ENCODE peak calls at places on chromosomes 4 and X, in six cellular contexts. One of them, this sample, is unnamed.

GRCh38 chr4:91288702-91289311 is 1015.0 kb upstream of the GRID2 start:
- DNase-seq in uterus: no peak
- DNase-seq in fibroblast of the conjunctiva: no peak
- DNase-seq in NCI-H82: no peak
- DNase-seq in kidney: no peak
- DNase-seq in HFF-Myc: no peak
- DNase-seq in this sample: no peak

GRCh38 chr4:151403656-151404055 is 5.3 kb upstream of the FHIP1A start:
- DNase-seq in uterus: no peak
- DNase-seq in fibroblast of the conjunctiva: no peak
- DNase-seq in NCI-H82: no peak
- DNase-seq in kidney: no peak
- DNase-seq in HFF-Myc: no peak
- DNase-seq in this sample: no peak

GRCh38 chrX:136318166-136318565 is 17.4 kb downstream of the ADGRG4 start:
- DNase-seq in uterus: no peak
- DNase-seq in fibroblast of the conjunctiva: no peak
- DNase-seq in NCI-H82: no peak
- DNase-seq in kidney: no peak
- DNase-seq in HFF-Myc: no peak
- DNase-seq in this sample: no peak

GRCh38 chrX:153857348-153857903 is 27.1 kb upstream of the PDZD4 start:
- DNase-seq in uterus: no peak
- DNase-seq in fibroblast of the conjunctiva: no peak
- DNase-seq in NCI-H82: peak; percentile 29
- DNase-seq in kidney: peak; percentile 22
- DNase-seq in HFF-Myc: no peak
- DNase-seq in this sample: no peak

GRCh38 chrX:108737754-108738153 is 1.4 kb upstream of the IRS4 start:
- DNase-seq in uterus: no peak
- DNase-seq in fibroblast of the conjunctiva: no peak
- DNase-seq in NCI-H82: no peak
- DNase-seq in kidney: no peak
- DNase-seq in HFF-Myc: no peak
- DNase-seq in this sample: no peak

GRCh38 chr4:41944089-41944488 is 8.9 kb downstream of the TMEM33 start:
- DNase-seq in uterus: no peak
- DNase-seq in fibroblast of the conjunctiva: no peak
- DNase-seq in NCI-H82: no peak
- DNase-seq in kidney: no peak
- DNase-seq in HFF-Myc: no peak
- DNase-seq in this sample: no peak

GRCh38 chr4:110635155-110635479 is 12.2 kb upstream of the PITX2 start:
- DNase-seq in uterus: no peak
- DNase-seq in fibroblast of the conjunctiva: no peak
- DNase-seq in NCI-H82: no peak
- DNase-seq in kidney: no peak
- DNase-seq in HFF-Myc: no peak
- DNase-seq in this sample: no peak

GRCh38 chr4:10889819-10890218 is 205.3 kb upstream of the CLNK start:
- DNase-seq in uterus: no peak
- DNase-seq in fibroblast of the conjunctiva: no peak
- DNase-seq in NCI-H82: no peak
- DNase-seq in kidney: no peak
- DNase-seq in HFF-Myc: no peak
- DNase-seq in this sample: no peak

GRCh38 chr4:24730256-24731001 is 64.9 kb upstream of the SOD3 start:
- DNase-seq in uterus: peak; percentile 33
- DNase-seq in fibroblast of the conjunctiva: peak; percentile 54
- DNase-seq in NCI-H82: peak; percentile 90
- DNase-seq in kidney: no peak
- DNase-seq in HFF-Myc: no peak
- DNase-seq in this sample: peak; percentile 73

GRCh38 chrX:39133971-39134370 is 332.7 kb downstream of the MID1IP1 start:
- DNase-seq in uterus: no peak
- DNase-seq in fibroblast of the conjunctiva: no peak
- DNase-seq in NCI-H82: peak; percentile 86
- DNase-seq in kidney: no peak
- DNase-seq in HFF-Myc: no peak
- DNase-seq in this sample: no peak

GRCh38 chr4:44447563-44448504 is 775 bp downstream of the KCTD8 start:
- DNase-seq in uterus: peak; percentile 16
- DNase-seq in fibroblast of the conjunctiva: no peak
- DNase-seq in NCI-H82: peak; percentile 42
- DNase-seq in kidney: peak; percentile 74
- DNase-seq in HFF-Myc: no peak
- DNase-seq in this sample: no peak

GRCh38 chr4:180098601-180099000 is 2144.6 kb upstream of the TENM3 start:
- DNase-seq in uterus: no peak
- DNase-seq in fibroblast of the conjunctiva: no peak
- DNase-seq in NCI-H82: no peak
- DNase-seq in kidney: no peak
- DNase-seq in HFF-Myc: no peak
- DNase-seq in this sample: no peak

GRCh38 chrX:840556-840955 is 210.0 kb downstream of the SHOX start:
- DNase-seq in uterus: no peak
- DNase-seq in fibroblast of the conjunctiva: no peak
- DNase-seq in NCI-H82: no peak
- DNase-seq in kidney: no peak
- DNase-seq in HFF-Myc: no peak
- DNase-seq in this sample: no peak

GRCh38 chrX:26037367-26037766 is 100.8 kb upstream of the MAGEB18 start:
- DNase-seq in uterus: no peak
- DNase-seq in fibroblast of the conjunctiva: no peak
- DNase-seq in NCI-H82: no peak
- DNase-seq in kidney: no peak
- DNase-seq in HFF-Myc: no peak
- DNase-seq in this sample: no peak

GRCh38 chr4:71198958-71199357 is 139.9 kb upstream of the SLC4A4 start:
- DNase-seq in uterus: no peak
- DNase-seq in fibroblast of the conjunctiva: no peak
- DNase-seq in NCI-H82: no peak
- DNase-seq in kidney: no peak
- DNase-seq in HFF-Myc: no peak
- DNase-seq in this sample: no peak

GRCh38 chrX:40388441-40388840 is 192.3 kb upstream of the ATP6AP2 start:
- DNase-seq in uterus: no peak
- DNase-seq in fibroblast of the conjunctiva: no peak
- DNase-seq in NCI-H82: no peak
- DNase-seq in kidney: no peak
- DNase-seq in HFF-Myc: no peak
- DNase-seq in this sample: no peak

GRCh38 chr4:66704243-66704642 is 841.1 kb downstream of the CENPC start:
- DNase-seq in uterus: no peak
- DNase-seq in fibroblast of the conjunctiva: no peak
- DNase-seq in NCI-H82: no peak
- DNase-seq in kidney: no peak
- DNase-seq in HFF-Myc: no peak
- DNase-seq in this sample: no peak

GRCh38 chrX:105610401-105610800 is 211.9 kb upstream of the NRK start:
- DNase-seq in uterus: no peak
- DNase-seq in fibroblast of the conjunctiva: no peak
- DNase-seq in NCI-H82: no peak
- DNase-seq in kidney: no peak
- DNase-seq in HFF-Myc: no peak
- DNase-seq in this sample: no peak

GRCh38 chrX:70046978-70047377 is 2.8 kb downstream of the AWAT2 start:
- DNase-seq in uterus: no peak
- DNase-seq in fibroblast of the conjunctiva: no peak
- DNase-seq in NCI-H82: no peak
- DNase-seq in kidney: no peak
- DNase-seq in HFF-Myc: no peak
- DNase-seq in this sample: no peak

GRCh38 chr4:183924362-183925044 is 19.4 kb downstream of the STOX2 start:
- DNase-seq in uterus: no peak
- DNase-seq in fibroblast of the conjunctiva: no peak
- DNase-seq in NCI-H82: no peak
- DNase-seq in kidney: no peak
- DNase-seq in HFF-Myc: no peak
- DNase-seq in this sample: no peak

GRCh38 chr4:82652062-82652461 is 90.3 kb upstream of the TMEM150C start:
- DNase-seq in uterus: no peak
- DNase-seq in fibroblast of the conjunctiva: no peak
- DNase-seq in NCI-H82: no peak
- DNase-seq in kidney: no peak
- DNase-seq in HFF-Myc: no peak
- DNase-seq in this sample: peak; percentile 40

GRCh38 chr4:858831-859451 is 33.0 kb upstream of the CPLX1 start:
- DNase-seq in uterus: no peak
- DNase-seq in fibroblast of the conjunctiva: no peak
- DNase-seq in NCI-H82: no peak
- DNase-seq in kidney: peak; percentile 55
- DNase-seq in HFF-Myc: no peak
- DNase-seq in this sample: no peak

GRCh38 chrX:154434394-154435168 is 2.4 kb upstream of the GDI1 start:
- DNase-seq in uterus: no peak
- DNase-seq in fibroblast of the conjunctiva: no peak
- DNase-seq in NCI-H82: no peak
- DNase-seq in kidney: no peak
- DNase-seq in HFF-Myc: no peak
- DNase-seq in this sample: no peak

GRCh38 chrX:22093550-22093949 is 61.4 kb downstream of the PHEX start:
- DNase-seq in uterus: no peak
- DNase-seq in fibroblast of the conjunctiva: no peak
- DNase-seq in NCI-H82: no peak
- DNase-seq in kidney: no peak
- DNase-seq in HFF-Myc: no peak
- DNase-seq in this sample: no peak

GRCh38 chr4:67573193-67573592 is 14.7 kb downstream of the STAP1 start:
- DNase-seq in uterus: no peak
- DNase-seq in fibroblast of the conjunctiva: no peak
- DNase-seq in NCI-H82: no peak
- DNase-seq in kidney: no peak
- DNase-seq in HFF-Myc: no peak
- DNase-seq in this sample: no peak

GRCh38 chr4:186657766-186658165 is 65.9 kb downstream of the FAT1 start:
- DNase-seq in uterus: no peak
- DNase-seq in fibroblast of the conjunctiva: no peak
- DNase-seq in NCI-H82: no peak
- DNase-seq in kidney: no peak
- DNase-seq in HFF-Myc: no peak
- DNase-seq in this sample: no peak

GRCh38 chrX:74902806-74903205 is 22.4 kb downstream of the NEXMIF start:
- DNase-seq in uterus: no peak
- DNase-seq in fibroblast of the conjunctiva: no peak
- DNase-seq in NCI-H82: no peak
- DNase-seq in kidney: no peak
- DNase-seq in HFF-Myc: no peak
- DNase-seq in this sample: no peak

GRCh38 chr4:41358626-41359025 is 101.9 kb downstream of the UCHL1 start:
- DNase-seq in uterus: no peak
- DNase-seq in fibroblast of the conjunctiva: no peak
- DNase-seq in NCI-H82: peak; percentile 16
- DNase-seq in kidney: no peak
- DNase-seq in HFF-Myc: no peak
- DNase-seq in this sample: no peak

GRCh38 chrX:27915617-27916016 is 65.6 kb downstream of the DCAF8L1 start:
- DNase-seq in uterus: no peak
- DNase-seq in fibroblast of the conjunctiva: peak; percentile 1
- DNase-seq in NCI-H82: no peak
- DNase-seq in kidney: no peak
- DNase-seq in HFF-Myc: peak; percentile 25
- DNase-seq in this sample: no peak

GRCh38 chrX:154325541-154325940 is 29.9 kb downstream of the TKTL1 start:
- DNase-seq in uterus: no peak
- DNase-seq in fibroblast of the conjunctiva: no peak
- DNase-seq in NCI-H82: no peak
- DNase-seq in kidney: no peak
- DNase-seq in HFF-Myc: no peak
- DNase-seq in this sample: no peak

GRCh38 chrX:106952988-106953387 is 32.8 kb downstream of the CLDN2 start:
- DNase-seq in uterus: no peak
- DNase-seq in fibroblast of the conjunctiva: no peak
- DNase-seq in NCI-H82: peak; percentile 9
- DNase-seq in kidney: no peak
- DNase-seq in HFF-Myc: no peak
- DNase-seq in this sample: no peak

GRCh38 chrX:24020280-24020876 is 6.6 kb downstream of the KLHL15 start:
- DNase-seq in uterus: no peak
- DNase-seq in fibroblast of the conjunctiva: no peak
- DNase-seq in NCI-H82: no peak
- DNase-seq in kidney: no peak
- DNase-seq in HFF-Myc: no peak
- DNase-seq in this sample: no peak

This sample was measured in AG09309.